ENCODE peak calls at places on chromosomes 1 and 21, in eight cellular contexts. One of them, this sample, is unnamed.
A peak's percentile ranks its signal among the peaks of the same experiment; 100 is the strongest.

GRCh38 chr1:202046227-202046626 is 35.8 kb downstream of the ELF3 start:
- DNase-seq in transverse colon: peak; percentile 93
- DNase-seq in stomach: peak; percentile 97
- DNase-seq in tibial nerve: no peak
- DNase-seq in sigmoid colon: no peak
- DNase-seq in HepG2: no peak
- DNase-seq in suprapubic skin: peak; percentile 81
- DNase-seq in A549: no peak
- DNase-seq in this sample: no peak

GRCh38 chr1:1826356-1827088 is 48.3 kb upstream of the NADK start:
- DNase-seq in suprapubic skin: no peak
- DNase-seq in A549: no peak
- DNase-seq in transverse colon: no peak
- DNase-seq in HepG2: no peak
- DNase-seq in tibial nerve: no peak
- DNase-seq in sigmoid colon: no peak
- DNase-seq in stomach: no peak
- DNase-seq in this sample: no peak

GRCh38 chr1:110816945-110817344 is 56.0 kb upstream of the CD53 start:
- DNase-seq in HepG2: no peak
- DNase-seq in tibial nerve: no peak
- DNase-seq in suprapubic skin: no peak
- DNase-seq in transverse colon: no peak
- DNase-seq in sigmoid colon: no peak
- DNase-seq in stomach: no peak
- DNase-seq in A549: no peak
- DNase-seq in this sample: no peak

GRCh38 chr1:43074244-43074643 is 97.8 kb downstream of the EBNA1BP2 start:
- DNase-seq in A549: peak; percentile 35
- DNase-seq in HepG2: peak; percentile 48
- DNase-seq in suprapubic skin: no peak
- DNase-seq in sigmoid colon: no peak
- DNase-seq in stomach: no peak
- DNase-seq in transverse colon: no peak
- DNase-seq in tibial nerve: no peak
- DNase-seq in this sample: no peak

GRCh38 chr1:155322571-155322952 is 1.9 kb downstream of the RUSC1 start:
- DNase-seq in HepG2: no peak
- DNase-seq in transverse colon: no peak
- DNase-seq in suprapubic skin: no peak
- DNase-seq in tibial nerve: no peak
- DNase-seq in A549: no peak
- DNase-seq in stomach: no peak
- DNase-seq in sigmoid colon: peak; percentile 81
- DNase-seq in this sample: peak; percentile 75

GRCh38 chr1:184462170-184462569 is 75.3 kb downstream of the C1orf21 start:
- DNase-seq in A549: no peak
- DNase-seq in tibial nerve: no peak
- DNase-seq in suprapubic skin: no peak
- DNase-seq in sigmoid colon: no peak
- DNase-seq in stomach: no peak
- DNase-seq in HepG2: no peak
- DNase-seq in transverse colon: no peak
- DNase-seq in this sample: peak; percentile 5

GRCh38 chr1:224052767-224053166 is 61.1 kb upstream of the FBXO28 start:
- DNase-seq in sigmoid colon: no peak
- DNase-seq in tibial nerve: no peak
- DNase-seq in suprapubic skin: no peak
- DNase-seq in HepG2: no peak
- DNase-seq in transverse colon: no peak
- DNase-seq in stomach: no peak
- DNase-seq in A549: no peak
- DNase-seq in this sample: no peak

GRCh38 chr1:116465845-116466685 is 93.0 kb downstream of the ATP1A1 start:
- DNase-seq in stomach: no peak
- DNase-seq in transverse colon: no peak
- DNase-seq in suprapubic skin: no peak
- DNase-seq in HepG2: peak; percentile 93
- DNase-seq in A549: no peak
- DNase-seq in tibial nerve: no peak
- DNase-seq in sigmoid colon: no peak
- DNase-seq in this sample: no peak

GRCh38 chr1:245129321-245129720 is 25.5 kb upstream of the KIF26B start:
- DNase-seq in tibial nerve: no peak
- DNase-seq in suprapubic skin: no peak
- DNase-seq in A549: no peak
- DNase-seq in sigmoid colon: no peak
- DNase-seq in stomach: no peak
- DNase-seq in HepG2: no peak
- DNase-seq in transverse colon: no peak
- DNase-seq in this sample: no peak

GRCh38 chr1:9452516-9453158 is 86.6 kb upstream of the SLC25A33 start:
- DNase-seq in stomach: no peak
- DNase-seq in suprapubic skin: no peak
- DNase-seq in HepG2: no peak
- DNase-seq in A549: no peak
- DNase-seq in transverse colon: no peak
- DNase-seq in sigmoid colon: no peak
- DNase-seq in tibial nerve: no peak
- DNase-seq in this sample: no peak

GRCh38 chr1:5978452-5978851 is 13.8 kb downstream of the NPHP4 start:
- DNase-seq in sigmoid colon: peak; percentile 56
- DNase-seq in transverse colon: no peak
- DNase-seq in HepG2: no peak
- DNase-seq in A549: peak; percentile 22
- DNase-seq in stomach: no peak
- DNase-seq in tibial nerve: no peak
- DNase-seq in suprapubic skin: no peak
- DNase-seq in this sample: no peak

GRCh38 chr1:12618661-12619395 is 818 bp upstream of the DHRS3 start:
- DNase-seq in transverse colon: peak; percentile 86
- DNase-seq in HepG2: peak; percentile 97
- DNase-seq in suprapubic skin: no peak
- DNase-seq in tibial nerve: peak; percentile 59
- DNase-seq in A549: peak; percentile 92
- DNase-seq in sigmoid colon: peak; percentile 91
- DNase-seq in stomach: peak; percentile 65
- DNase-seq in this sample: peak; percentile 43

GRCh38 chr1:6500446-6501406 is 9.3 kb upstream of the PLEKHG5 start:
- DNase-seq in A549: no peak
- DNase-seq in sigmoid colon: peak; percentile 61
- DNase-seq in transverse colon: no peak
- DNase-seq in suprapubic skin: no peak
- DNase-seq in stomach: no peak
- DNase-seq in tibial nerve: no peak
- DNase-seq in HepG2: no peak
- DNase-seq in this sample: peak; percentile 33

GRCh38 chr1:7293702-7294630 is 477.1 kb upstream of the VAMP3 start:
- DNase-seq in A549: no peak
- DNase-seq in tibial nerve: no peak
- DNase-seq in HepG2: no peak
- DNase-seq in suprapubic skin: no peak
- DNase-seq in transverse colon: no peak
- DNase-seq in sigmoid colon: no peak
- DNase-seq in stomach: no peak
- DNase-seq in this sample: no peak

GRCh38 chr1:172069535-172069934 is 228.2 kb downstream of the DNM3 start:
- DNase-seq in sigmoid colon: peak; percentile 66
- DNase-seq in HepG2: no peak
- DNase-seq in stomach: no peak
- DNase-seq in A549: no peak
- DNase-seq in suprapubic skin: no peak
- DNase-seq in tibial nerve: no peak
- DNase-seq in transverse colon: no peak
- DNase-seq in this sample: no peak

GRCh38 chr1:111690306-111690617 is 48.9 kb downstream of the INKA2 start:
- DNase-seq in sigmoid colon: peak; percentile 87
- DNase-seq in HepG2: no peak
- DNase-seq in tibial nerve: no peak
- DNase-seq in A549: no peak
- DNase-seq in transverse colon: peak; percentile 24
- DNase-seq in stomach: peak; percentile 37
- DNase-seq in suprapubic skin: no peak
- DNase-seq in this sample: peak; percentile 15

GRCh38 chr1:1300352-1300739 is 7.4 kb downstream of the ACAP3 start:
- DNase-seq in tibial nerve: no peak
- DNase-seq in sigmoid colon: no peak
- DNase-seq in HepG2: no peak
- DNase-seq in A549: no peak
- DNase-seq in suprapubic skin: no peak
- DNase-seq in stomach: no peak
- DNase-seq in transverse colon: no peak
- DNase-seq in this sample: no peak

GRCh38 chr1:93681549-93682412 is at the start of gene BCAR3:
- DNase-seq in tibial nerve: peak; percentile 57
- DNase-seq in stomach: peak; percentile 74
- DNase-seq in transverse colon: peak; percentile 78
- DNase-seq in HepG2: no peak
- DNase-seq in sigmoid colon: peak; percentile 85
- DNase-seq in suprapubic skin: no peak
- DNase-seq in A549: peak; percentile 70
- DNase-seq in this sample: peak; percentile 89

GRCh38 chr21:42222821-42223390 is 4.0 kb downstream of the ABCG1 start:
- DNase-seq in tibial nerve: no peak
- DNase-seq in sigmoid colon: peak; percentile 44
- DNase-seq in stomach: no peak
- DNase-seq in HepG2: no peak
- DNase-seq in transverse colon: no peak
- DNase-seq in suprapubic skin: peak; percentile 67
- DNase-seq in A549: no peak
- DNase-seq in this sample: no peak

GRCh38 chr1:207396360-207396759 is 57.8 kb upstream of the CR2 start:
- DNase-seq in sigmoid colon: no peak
- DNase-seq in suprapubic skin: no peak
- DNase-seq in tibial nerve: no peak
- DNase-seq in stomach: no peak
- DNase-seq in HepG2: no peak
- DNase-seq in A549: no peak
- DNase-seq in transverse colon: no peak
- DNase-seq in this sample: no peak

GRCh38 chr1:6832789-6833188 is 47.5 kb downstream of the CAMTA1 start:
- DNase-seq in HepG2: no peak
- DNase-seq in sigmoid colon: no peak
- DNase-seq in tibial nerve: no peak
- DNase-seq in suprapubic skin: no peak
- DNase-seq in transverse colon: no peak
- DNase-seq in A549: no peak
- DNase-seq in stomach: no peak
- DNase-seq in this sample: no peak

GRCh38 chr1:43007377-43008105 is 48.9 kb upstream of the SLC2A1 start:
- DNase-seq in stomach: peak; percentile 29
- DNase-seq in A549: no peak
- DNase-seq in tibial nerve: no peak
- DNase-seq in transverse colon: no peak
- DNase-seq in HepG2: no peak
- DNase-seq in suprapubic skin: no peak
- DNase-seq in sigmoid colon: no peak
- DNase-seq in this sample: no peak

GRCh38 chr1:40739455-40740008 is 44.1 kb upstream of the KCNQ4 start:
- DNase-seq in tibial nerve: no peak
- DNase-seq in A549: no peak
- DNase-seq in stomach: no peak
- DNase-seq in sigmoid colon: no peak
- DNase-seq in suprapubic skin: no peak
- DNase-seq in transverse colon: no peak
- DNase-seq in HepG2: no peak
- DNase-seq in this sample: no peak

DNA sequence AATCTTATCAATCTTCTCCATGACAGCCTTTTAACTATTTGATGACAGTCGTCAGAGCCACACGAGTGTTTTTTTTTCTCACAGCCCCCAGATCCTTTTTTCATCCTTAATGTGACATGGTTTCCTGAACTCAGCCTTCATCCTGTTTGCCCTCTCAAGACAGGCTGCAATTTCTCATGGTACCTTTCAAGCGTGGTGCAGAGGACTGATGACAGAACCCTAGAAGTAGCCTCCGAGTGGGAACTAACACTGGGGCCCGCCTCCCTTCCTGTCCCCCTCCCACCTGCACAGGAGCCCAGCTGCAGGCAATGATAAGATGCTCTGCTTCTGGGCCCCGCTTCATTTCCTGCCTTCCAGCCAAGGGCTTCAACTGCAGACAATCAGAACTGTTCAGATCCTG is 114.6 kb upstream of the VAV3 start:
- DNase-seq in transverse colon: peak; percentile 22
- DNase-seq in stomach: no peak
- DNase-seq in sigmoid colon: no peak
- DNase-seq in A549: no peak
- DNase-seq in suprapubic skin: no peak
- DNase-seq in tibial nerve: no peak
- DNase-seq in HepG2: no peak
- DNase-seq in this sample: no peak
- TF ChIP-seq EP300 in transverse colon: no peak
- TF ChIP-seq EP300 in stomach: no peak
- TF ChIP-seq EP300 in sigmoid colon: no peak
- TF ChIP-seq EP300 in A549: no peak
- TF ChIP-seq EP300 in suprapubic skin: no peak
- TF ChIP-seq EP300 in tibial nerve: no peak
- TF ChIP-seq EP300 in HepG2: no peak
- TF ChIP-seq EP300 in this sample: no peak

DNA sequence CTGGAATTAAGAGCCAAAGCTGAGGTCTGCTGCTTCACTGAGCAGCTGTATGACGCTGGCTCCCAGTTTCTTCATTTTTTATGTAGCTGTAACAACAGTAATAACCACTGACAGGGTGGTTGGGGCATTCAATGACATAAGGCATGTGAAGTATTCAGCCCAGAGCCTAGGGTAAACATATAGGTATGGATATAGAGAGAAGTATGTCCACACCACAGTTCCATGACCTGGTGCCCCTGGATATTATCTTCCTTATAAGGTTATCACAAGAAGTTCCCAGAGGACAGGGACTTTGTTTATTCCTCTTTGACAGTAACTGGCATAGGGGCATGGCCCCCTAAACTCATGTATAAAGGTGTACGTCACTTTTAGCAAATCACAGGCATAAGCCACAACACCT is 14.7 kb downstream of the RAB42 start:
- DNase-seq in tibial nerve: no peak
- DNase-seq in stomach: no peak
- DNase-seq in suprapubic skin: no peak
- DNase-seq in sigmoid colon: no peak
- DNase-seq in transverse colon: no peak
- DNase-seq in A549: no peak
- DNase-seq in HepG2: peak; percentile 91
- DNase-seq in this sample: no peak
- H3K4me1 ChIP-seq in tibial nerve: no peaks in the 10 kb centered on the region
- H3K4me1 ChIP-seq in stomach: no peaks in the 10 kb centered on the region
- H3K4me1 ChIP-seq in suprapubic skin: peaks cover 3% of the 10 kb centered on the region
- H3K4me1 ChIP-seq in sigmoid colon: peaks cover 2% of the 10 kb centered on the region
- H3K4me1 ChIP-seq in transverse colon: no peaks in the 10 kb centered on the region
- H3K4me1 ChIP-seq in A549: peaks cover 9% of the 10 kb centered on the region
- H3K4me1 ChIP-seq in HepG2: peaks cover 36% of the 10 kb centered on the region
- H3K4me1 ChIP-seq in this sample: no peaks in the 10 kb centered on the region

GRCh38 chr1:30054126-30054525 is 669.3 kb downstream of the MATN1 start:
- DNase-seq in stomach: no peak
- DNase-seq in sigmoid colon: no peak
- DNase-seq in tibial nerve: no peak
- DNase-seq in HepG2: no peak
- DNase-seq in transverse colon: no peak
- DNase-seq in A549: no peak
- DNase-seq in suprapubic skin: peak; percentile 4
- DNase-seq in this sample: no peak
- TF ChIP-seq EP300 in stomach: no peak
- TF ChIP-seq EP300 in sigmoid colon: no peak
- TF ChIP-seq EP300 in tibial nerve: no peak
- TF ChIP-seq EP300 in HepG2: no peak
- TF ChIP-seq EP300 in transverse colon: no peak
- TF ChIP-seq EP300 in A549: no peak
- TF ChIP-seq EP300 in suprapubic skin: no peak
- TF ChIP-seq EP300 in this sample: no peak

GRCh38 chr1:47837866-47838561 is 159.2 kb downstream of the TRABD2B start:
- DNase-seq in tibial nerve: no peak
- DNase-seq in suprapubic skin: no peak
- DNase-seq in stomach: peak; percentile 63
- DNase-seq in sigmoid colon: peak; percentile 40
- DNase-seq in transverse colon: peak; percentile 66
- DNase-seq in A549: no peak
- DNase-seq in HepG2: peak; percentile 88
- DNase-seq in this sample: no peak
- H3K4me1 ChIP-seq in tibial nerve: no peaks in the 10 kb centered on the region
- H3K4me1 ChIP-seq in suprapubic skin: peaks cover 15% of the 10 kb centered on the region
- H3K4me1 ChIP-seq in stomach: peaks cover 6% of the 10 kb centered on the region
- H3K4me1 ChIP-seq in sigmoid colon: no peaks in the 10 kb centered on the region
- H3K4me1 ChIP-seq in transverse colon: peaks cover 30% of the 10 kb centered on the region
- H3K4me1 ChIP-seq in A549: no peaks in the 10 kb centered on the region
- H3K4me1 ChIP-seq in HepG2: peaks cover 95% of the 10 kb centered on the region
- H3K4me1 ChIP-seq in this sample: no peaks in the 10 kb centered on the region

This sample was measured in SK-N-SH.